ENCODE peak calls at places on chromosomes 2 and 18, in five cellular contexts. F is sigmoid colon; U is neuronal stem cell; X is HCEC 1CT; Z is stimulated activated CD4-positive, alpha-beta T cell treated with anti-CD3 and anti-CD28 coated beads, Interleukin-1b, Interleukin-23, amount 100 ng/mL, for 48 hours. J is an unnamed sample.
A peak's percentile ranks its signal among the peaks of the same experiment; 100 is the strongest.

GRCh38 chr2:192148620-192149321 is 46.0 kb downstream of the TMEFF2 start:
- DNase-seq in X (peak; percentile 49), F (no peak), Z (no peak), U (no peak), J (no peak)

GRCh38 chr2:233386382-233387041 is 32.2 kb downstream of the DGKD start:
- DNase-seq in U (no peak), F (no peak), X (peak; percentile 18), Z (peak; percentile 42), J (no peak)

GRCh38 chr2:223414646-223415045 is 187.5 kb downstream of the SCG2 start:
- DNase-seq in X (peak; percentile 36), Z (no peak), U (no peak), F (peak; percentile 68), J (no peak)

GRCh38 chr18:78327643-78328042 is 652.0 kb upstream of the SALL3 start:
- DNase-seq in U (no peak), X (no peak), Z (no peak), F (no peak), J (no peak)

GRCh38 chr2:36568533-36569246 is 29.3 kb downstream of the FEZ2 start:
- DNase-seq in F (no peak), Z (no peak), X (peak; percentile 80), U (no peak), J (no peak)

GRCh38 chr2:132478669-132479068 is 62.1 kb downstream of the GPR39 start:
- DNase-seq in Z (no peak), F (no peak), X (no peak), U (no peak), J (no peak)

GRCh38 chr2:85095094-85095493 is 38.1 kb upstream of the TCF7L1 start:
- DNase-seq in U (no peak), X (peak; percentile 34), Z (no peak), F (no peak), J (no peak)

GRCh38 chr2:80407377-80407776 is 102.8 kb upstream of the LRRTM1 start:
- DNase-seq in F (no peak), U (no peak), X (no peak), Z (no peak), J (no peak)

GRCh38 chr18:67310826-67311225 is 205.7 kb downstream of the DSEL start:
- DNase-seq in Z (no peak), X (peak; percentile 65), F (no peak), U (no peak), J (no peak)

GRCh38 chr2:214808961-214809750 is at the start of gene BARD1:
- DNase-seq in Z (peak; percentile 44), F (peak; percentile 75), U (peak; percentile 37), X (peak; percentile 62), J (peak; percentile 39)

GRCh38 chr2:10188211-10188610 is 65.7 kb downstream of the RRM2 start:
- DNase-seq in U (no peak), X (peak; percentile 34), Z (no peak), F (no peak), J (no peak)

GRCh38 chr2:85888020-85888744 is 608 bp downstream of the ST3GAL5 start:
- DNase-seq in F (peak; percentile 75), U (no peak), X (peak; percentile 9), Z (peak; percentile 33), J (no peak)

GRCh38 chr2:121694398-121695178 is 42.1 kb downstream of the NIFK start:
- DNase-seq in Z (no peak), U (no peak), F (peak; percentile 37), X (peak; percentile 41), J (no peak)

GRCh38 chr18:9714832-9715343 is 6.8 kb downstream of the RAB31 start:
- DNase-seq in F (peak; percentile 34), Z (no peak), U (no peak), X (no peak), J (no peak)

GRCh38 chr2:149741646-149742045 is 154.1 kb upstream of the MMADHC start:
- DNase-seq in F (no peak), Z (no peak), U (no peak), X (peak; percentile 93), J (no peak)

GRCh38 chr2:47016172-47016913 is 100.7 kb upstream of the MCFD2 start:
- DNase-seq in Z (no peak), U (no peak), F (no peak), X (peak; percentile 97), J (no peak)

GRCh38 chr2:210606001-210606400 is 49.6 kb downstream of the CPS1 start:
- DNase-seq in Z (no peak), F (no peak), U (no peak), X (no peak), J (no peak)

GRCh38 chr2:169964740-169965139 is 137.5 kb downstream of the UBR3 start:
- DNase-seq in U (no peak), Z (no peak), X (no peak), F (no peak), J (no peak)

GRCh38 chr2:67880291-67880761 is 182.5 kb downstream of the C1D start:
- DNase-seq in F (no peak), U (no peak), X (no peak), Z (no peak), J (peak; percentile 66)

GRCh38 chr2:106941372-106941993 is 55.5 kb upstream of the ST6GAL2 start:
- DNase-seq in X (no peak), U (no peak), Z (no peak), F (no peak), J (no peak)

GRCh38 chr2:74374509-74375205 is 5.5 kb downstream of the DCTN1 start:
- DNase-seq in F (peak; percentile 92), X (peak; percentile 30), U (peak; percentile 78), Z (no peak), J (no peak)

GRCh38 chr2:203824653-203825052 is 42.9 kb upstream of the CTLA4 start:
- DNase-seq in Z (no peak), U (no peak), F (no peak), X (no peak), J (no peak)

GRCh38 chr2:26251893-26252292 is 7.2 kb downstream of the HADHB start:
- DNase-seq in F (peak; percentile 90), U (no peak), X (no peak), Z (no peak), J (no peak)

GRCh38 chr2:203804070-203804469 is 63.5 kb upstream of the CTLA4 start:
- DNase-seq in U (no peak), F (no peak), X (peak; percentile 94), Z (peak; percentile 46), J (no peak)

GRCh38 chr2:19851116-19851515 is 50.7 kb downstream of the TTC32 start:
- DNase-seq in U (no peak), X (no peak), Z (no peak), F (no peak), J (no peak)

GRCh38 chr2:182618672-182619079 is 97.4 kb upstream of the DNAJC10 start:
- DNase-seq in U (no peak), Z (no peak), F (no peak), X (peak; percentile 56), J (no peak)

GRCh38 chr2:148720501-148720998 is 76.0 kb downstream of the EPC2 start:
- DNase-seq in F (peak; percentile 62), U (no peak), X (no peak), Z (no peak), J (no peak)

GRCh38 chr2:65415091-65415490 is 17.3 kb downstream of the SPRED2 start:
- DNase-seq in X (no peak), Z (no peak), U (no peak), F (no peak), J (no peak)

GRCh38 chr2:33083671-33084387 is 137.1 kb downstream of the LTBP1 start:
- DNase-seq in U (no peak), F (no peak), Z (no peak), X (no peak), J (no peak)

GRCh38 chr2:75787532-75788132 is 76.9 kb upstream of the GCFC2 start:
- DNase-seq in F (no peak), Z (no peak), X (peak; percentile 16), U (peak; percentile 45), J (no peak)

GRCh38 chr2:54298511-54298910 is 42.5 kb upstream of the TSPYL6 start:
- DNase-seq in X (no peak), F (no peak), U (no peak), Z (no peak), J (no peak)

GRCh38 chr18:52337286-52337685 is 2.7 kb upstream of the DCC start:
- DNase-seq in U (no peak), Z (no peak), X (no peak), F (no peak), J (no peak)

GRCh38 chr2:241617431-241618154 is 19.4 kb downstream of the THAP4 start:
- DNase-seq in X (no peak), F (no peak), U (no peak), Z (no peak), J (no peak)

GRCh38 chr18:7273301-7273911 is 42.5 kb downstream of the LRRC30 start:
- DNase-seq in X (peak; percentile 77), U (no peak), Z (no peak), F (peak; percentile 81), J (peak; percentile 59)

GRCh38 chr2:204027105-204027504 is 90.5 kb downstream of the ICOS start:
- DNase-seq in Z (no peak), X (peak; percentile 54), F (no peak), U (no peak), J (no peak)

J was measured in RWPE2.